ENCODE peak calls at places on chromosomes 4 and X, in six cellular contexts. L is retina, E is left ventricle myocardium superior, Y is H9, R is K562, N is AG09309. O is an unnamed sample.

GRCh38 chr4:6258741-6259140 is 10.9 kb upstream of the WFS1 start:
- DNase-seq in L (no peak), E (no peak), Y (no peak), R (peak; percentile 45), N (no peak), O (no peak)

GRCh38 chr4:166282081-166282770 is 409.2 kb downstream of the TLL1 start:
- DNase-seq in L (no peak), E (no peak), Y (no peak), R (no peak), N (no peak), O (no peak)

GRCh38 chr4:1409079-1409805 is 3.0 kb upstream of the NKX1-1 start:
- DNase-seq in L (no peak), E (no peak), Y (no peak), R (no peak), N (no peak), O (no peak)

GRCh38 chrX:108270280-108270679 is 167.9 kb downstream of the COL4A6 start:
- DNase-seq in L (no peak), E (no peak), Y (no peak), R (no peak), N (no peak), O (peak; percentile 9)

GRCh38 chr4:70927502-70928139 is 25.5 kb downstream of the MOB1B start:
- DNase-seq in L (no peak), E (no peak), Y (no peak), R (no peak), N (no peak), O (peak; percentile 24)

GRCh38 chr4:81506731-81507130 is 35.0 kb upstream of the RASGEF1B start:
- DNase-seq in L (no peak), E (no peak), Y (no peak), R (no peak), N (no peak), O (no peak)

GRCh38 chr4:152939655-152940054 is 3.5 kb downstream of the FHDC1 start:
- DNase-seq in L (no peak), E (no peak), Y (no peak), R (no peak), N (no peak), O (no peak)

GRCh38 chr4:41365726-41366125 is 109.0 kb downstream of the UCHL1 start:
- DNase-seq in L (no peak), E (no peak), Y (no peak), R (no peak), N (no peak), O (no peak)

GRCh38 chr4:88893961-88894360 is 163.0 kb downstream of the FAM13A start:
- DNase-seq in L (no peak), E (no peak), Y (no peak), R (no peak), N (no peak), O (no peak)

GRCh38 chr4:178165251-178165650 is 723.0 kb upstream of the AGA start:
- DNase-seq in L (peak; percentile 11), E (no peak), Y (no peak), R (no peak), N (no peak), O (no peak)

GRCh38 chrX:130172127-130172834 is 519 bp downstream of the RAB33A start:
- DNase-seq in L (no peak), E (no peak), Y (no peak), R (no peak), N (no peak), O (peak; percentile 7)

GRCh38 chr4:141158219-141158618 is 24.9 kb upstream of the RNF150 start:
- DNase-seq in L (no peak), E (no peak), Y (no peak), R (peak; percentile 52), N (peak; percentile 25), O (peak; percentile 72)

GRCh38 chr4:54281060-54281781 is 52.1 kb downstream of the PDGFRA start:
- DNase-seq in L (no peak), E (peak; percentile 87), Y (no peak), R (no peak), N (peak; percentile 97), O (no peak)

GRCh38 chr4:40446785-40447184 is 111.7 kb downstream of the CHRNA9 start:
- DNase-seq in L (no peak), E (no peak), Y (no peak), R (no peak), N (no peak), O (no peak)

GRCh38 chr4:6596948-6597347 is 22.0 kb downstream of the MAN2B2 start:
- DNase-seq in L (no peak), E (no peak), Y (no peak), R (no peak), N (no peak), O (no peak)

GRCh38 chr4:10347281-10347795 is 109.9 kb downstream of the ZNF518B start:
- DNase-seq in L (no peak), E (no peak), Y (no peak), R (no peak), N (no peak), O (no peak)

GRCh38 chrX:6644411-6644810 is 109.5 kb upstream of the VCX3A start:
- DNase-seq in L (no peak), E (no peak), Y (no peak), R (peak; percentile 5), N (no peak), O (no peak)

GRCh38 chr4:8451440-8452182 is 11.0 kb downstream of the TRMT44 start:
- DNase-seq in L (no peak), E (no peak), Y (no peak), R (peak; percentile 63), N (no peak), O (no peak)

GRCh38 chr4:85431156-85431555 is 43.8 kb upstream of the ARHGAP24 start:
- DNase-seq in L (no peak), E (no peak), Y (no peak), R (no peak), N (no peak), O (no peak)

GRCh38 chrX:47091149-47091775 is 13.0 kb downstream of the RGN start:
- DNase-seq in L (peak; percentile 34), E (no peak), Y (no peak), R (peak; percentile 11), N (no peak), O (no peak)

GRCh38 chr4:6727081-6727942 is 11.3 kb downstream of the BLOC1S4 start:
- DNase-seq in L (peak; percentile 89), E (peak; percentile 50), Y (peak; percentile 67), R (no peak), N (no peak), O (no peak)

GRCh38 chrX:16839852-16840460 is 30.2 kb downstream of the RBBP7 start:
- DNase-seq in L (no peak), E (no peak), Y (peak; percentile 54), R (peak; percentile 29), N (no peak), O (no peak)

GRCh38 chrX:43949669-43950068 is 23.5 kb downstream of the NDP start:
- DNase-seq in L (peak; percentile 57), E (peak; percentile 35), Y (peak; percentile 78), R (peak; percentile 21), N (no peak), O (peak; percentile 67)

GRCh38 chr4:81405900-81406401 is 65.8 kb downstream of the RASGEF1B start:
- DNase-seq in L (peak; percentile 72), E (no peak), Y (no peak), R (peak; percentile 83), N (peak; percentile 34), O (peak; percentile 94)

GRCh38 chr4:6561173-6561516 is 13.8 kb upstream of the MAN2B2 start:
- DNase-seq in L (no peak), E (no peak), Y (no peak), R (no peak), N (no peak), O (no peak)

GRCh38 chr4:38131371-38132139 is 171.4 kb downstream of the PTTG2 start:
- DNase-seq in L (peak; percentile 62), E (no peak), Y (peak; percentile 77), R (peak; percentile 32), N (no peak), O (peak; percentile 62)

GRCh38 chr4:183544109-183544508 is 39.3 kb downstream of the ING2 start:
- DNase-seq in L (no peak), E (no peak), Y (no peak), R (no peak), N (no peak), O (no peak)